ENCODE peak calls at places on chromosomes 13 and 19, in four cellular contexts. E is AG10803, K is transverse colon, R is HEK293T. Z is an unnamed sample.
A peak's percentile ranks its signal among the peaks of the same experiment; 100 is the strongest.

GRCh38 chr13:66553391-66553790 is 676.7 kb downstream of the PCDH9 start:
- DNase-seq in E (peak; percentile 8), K (no peak), R (no peak), Z (peak; percentile 25)

GRCh38 chr13:87314822-87315221 is 356.3 kb upstream of the SLITRK5 start:
- DNase-seq in E (no peak), K (no peak), R (no peak), Z (no peak)

GRCh38 chr13:32821149-32821688 is 195.0 kb upstream of the KL start:
- DNase-seq in E (no peak), K (no peak), R (no peak), Z (no peak)

GRCh38 chr13:49669735-49670309 is 21.5 kb downstream of the EBPL start:
- DNase-seq in E (peak; percentile 65), K (peak; percentile 60), R (peak; percentile 75), Z (peak; percentile 48)

GRCh38 chr19:40400521-40400920 is 10.5 kb upstream of the HIPK4 start:
- DNase-seq in E (peak; percentile 37), K (no peak), R (no peak), Z (no peak)

GRCh38 chr19:296476-297225 is 5.4 kb upstream of the PLPP2 start:
- DNase-seq in E (no peak), K (peak; percentile 31), R (no peak), Z (no peak)

GRCh38 chr19:33316521-33317284 is 14.4 kb upstream of the CEBPA start:
- DNase-seq in E (no peak), K (peak; percentile 68), R (no peak), Z (no peak)

GRCh38 chr19:33639034-33639681 is 17.4 kb downstream of the CHST8 start:
- DNase-seq in E (no peak), K (no peak), R (no peak), Z (no peak)

GRCh38 chr13:73200432-73200831 is 141.6 kb downstream of the KLF5 start:
- DNase-seq in E (peak; percentile 34), K (no peak), R (no peak), Z (peak; percentile 58)

GRCh38 chr19:30481823-30482222 is 109.6 kb downstream of the ZNF536 start:
- DNase-seq in E (no peak), K (no peak), R (no peak), Z (no peak)